ENCODE peak calls at places on chromosome 7, in seven cellular contexts. B, M, J, Z, R, A and N are unnamed samples.

GRCh38 chr7:44131173-44132009 is 8.0 kb upstream of the POLD2 start:
- DNase-seq in B (peak), M (no peak), J (peak), Z (no peak), R (no peak), A (no peak), N (peak)

GRCh38 chr7:28840515-28841125 is 117.5 kb downstream of the TRIL start:
- DNase-seq in B (no peak), M (no peak), J (peak), Z (no peak), R (peak), A (no peak), N (peak)

GRCh38 chr7:148079681-148080080 is 510.9 kb upstream of the C7orf33 start:
- DNase-seq in B (no peak), M (no peak), J (no peak), Z (no peak), R (no peak), A (no peak), N (no peak)

GRCh38 chr7:104980440-104980839 is 33.6 kb upstream of the KMT2E start:
- DNase-seq in B (no peak), M (no peak), J (no peak), Z (no peak), R (no peak), A (no peak), N (peak)

GRCh38 chr7:107833619-107834230 is 30.7 kb upstream of the SLC26A3 start:
- DNase-seq in B (no peak), M (no peak), J (no peak), Z (no peak), R (no peak), A (no peak), N (no peak)

GRCh38 chr7:80302078-80302477 is 167.4 kb downstream of the GNAI1 start:
- DNase-seq in B (no peak), M (no peak), J (no peak), Z (no peak), R (no peak), A (no peak), N (no peak)

GRCh38 chr7:1964913-1965578 is 267.7 kb downstream of the MAD1L1 start:
- DNase-seq in B (no peak), M (no peak), J (no peak), Z (no peak), R (no peak), A (no peak), N (no peak)

GRCh38 chr7:117704098-117704497 is 169.1 kb downstream of the CTTNBP2 start:
- DNase-seq in B (no peak), M (no peak), J (no peak), Z (no peak), R (no peak), A (no peak), N (peak)

GRCh38 chr7:18420758-18421157 is 74.8 kb upstream of the HDAC9 start:
- DNase-seq in B (peak), M (no peak), J (no peak), Z (no peak), R (no peak), A (no peak), N (peak)

GRCh38 chr7:142711722-142712616 is 37.3 kb upstream of the PRSS1 start:
- DNase-seq in B (peak), M (no peak), J (peak), Z (peak), R (peak), A (no peak), N (peak)

GRCh38 chr7:1745018-1745532 is 75.0 kb downstream of the ELFN1 start:
- DNase-seq in B (no peak), M (no peak), J (no peak), Z (no peak), R (no peak), A (no peak), N (no peak)

GRCh38 chr7:134891262-134892001 is 94.9 kb upstream of the AGBL3 start:
- DNase-seq in B (peak), M (no peak), J (peak), Z (no peak), R (peak), A (no peak), N (peak)

GRCh38 chr7:65463184-65463583 is 89.5 kb downstream of the ZNF92 start:
- DNase-seq in B (peak), M (no peak), J (no peak), Z (no peak), R (no peak), A (no peak), N (peak)